ENCODE peak calls at places on chromosomes 13 and 19, in five cellular contexts. One of them, this sample, is unnamed.

GRCh38 chr19:48290341-48290922 is 20.6 kb downstream of the ZNF114 start:
- DNase-seq in uterus: peak
- DNase-seq in activated T-helper 2 cell treated with anti-CD3 and anti-CD28 coated beads, Interferon-gamma antibody, Interleukin-2, Interleukin-4, amounts not matched to agents 10 μg/mL and 5 μg/mL and 100 μg/mL, durations not matched to agents 14 hours and 24 hours and 36 hours: no peak
- DNase-seq in lung microvascular endothelial cell: no peak
- DNase-seq in HCEC 1CT: peak
- DNase-seq in this sample: no peak

GRCh38 chr19:6241680-6242079 is 38.1 kb downstream of the MLLT1 start:
- DNase-seq in uterus: no peak
- DNase-seq in activated T-helper 2 cell treated with anti-CD3 and anti-CD28 coated beads, Interferon-gamma antibody, Interleukin-2, Interleukin-4, amounts not matched to agents 10 μg/mL and 5 μg/mL and 100 μg/mL, durations not matched to agents 14 hours and 24 hours and 36 hours: no peak
- DNase-seq in HCEC 1CT: no peak
- DNase-seq in lung microvascular endothelial cell: no peak
- DNase-seq in this sample: no peak

GRCh38 chr13:30785146-30785845 is 50.0 kb downstream of the ALOX5AP start:
- DNase-seq in activated T-helper 2 cell treated with anti-CD3 and anti-CD28 coated beads, Interferon-gamma antibody, Interleukin-2, Interleukin-4, amounts not matched to agents 10 μg/mL and 5 μg/mL and 100 μg/mL, durations not matched to agents 14 hours and 24 hours and 36 hours: no peak
- DNase-seq in HCEC 1CT: no peak
- DNase-seq in lung microvascular endothelial cell: no peak
- DNase-seq in uterus: no peak
- DNase-seq in this sample: no peak

GRCh38 chr13:60627071-60627686 is 230.2 kb downstream of the TDRD3 start:
- DNase-seq in lung microvascular endothelial cell: peak
- DNase-seq in uterus: no peak
- DNase-seq in activated T-helper 2 cell treated with anti-CD3 and anti-CD28 coated beads, Interferon-gamma antibody, Interleukin-2, Interleukin-4, amounts not matched to agents 10 μg/mL and 5 μg/mL and 100 μg/mL, durations not matched to agents 14 hours and 24 hours and 36 hours: no peak
- DNase-seq in HCEC 1CT: no peak
- DNase-seq in this sample: peak

GRCh38 chr13:36752673-36753072 is 66.3 kb upstream of the RFXAP start:
- DNase-seq in lung microvascular endothelial cell: no peak
- DNase-seq in uterus: no peak
- DNase-seq in HCEC 1CT: no peak
- DNase-seq in activated T-helper 2 cell treated with anti-CD3 and anti-CD28 coated beads, Interferon-gamma antibody, Interleukin-2, Interleukin-4, amounts not matched to agents 10 μg/mL and 5 μg/mL and 100 μg/mL, durations not matched to agents 14 hours and 24 hours and 36 hours: no peak
- DNase-seq in this sample: no peak

GRCh38 chr19:10260141-10260584 is 8.1 kb downstream of the MRPL4 start:
- DNase-seq in HCEC 1CT: no peak
- DNase-seq in uterus: no peak
- DNase-seq in lung microvascular endothelial cell: no peak
- DNase-seq in activated T-helper 2 cell treated with anti-CD3 and anti-CD28 coated beads, Interferon-gamma antibody, Interleukin-2, Interleukin-4, amounts not matched to agents 10 μg/mL and 5 μg/mL and 100 μg/mL, durations not matched to agents 14 hours and 24 hours and 36 hours: no peak
- DNase-seq in this sample: no peak

GRCh38 chr19:4391701-4392543 is 8.4 kb downstream of the SH3GL1 start:
- DNase-seq in HCEC 1CT: peak
- DNase-seq in activated T-helper 2 cell treated with anti-CD3 and anti-CD28 coated beads, Interferon-gamma antibody, Interleukin-2, Interleukin-4, amounts not matched to agents 10 μg/mL and 5 μg/mL and 100 μg/mL, durations not matched to agents 14 hours and 24 hours and 36 hours: no peak
- DNase-seq in lung microvascular endothelial cell: peak
- DNase-seq in uterus: peak
- DNase-seq in this sample: no peak

GRCh38 chr13:112445411-112446271 is 69.5 kb downstream of the SPACA7 start:
- DNase-seq in activated T-helper 2 cell treated with anti-CD3 and anti-CD28 coated beads, Interferon-gamma antibody, Interleukin-2, Interleukin-4, amounts not matched to agents 10 μg/mL and 5 μg/mL and 100 μg/mL, durations not matched to agents 14 hours and 24 hours and 36 hours: no peak
- DNase-seq in lung microvascular endothelial cell: no peak
- DNase-seq in uterus: no peak
- DNase-seq in HCEC 1CT: no peak
- DNase-seq in this sample: no peak

GRCh38 chr19:31356587-31357314 is 7.5 kb upstream of the TSHZ3 start:
- DNase-seq in HCEC 1CT: no peak
- DNase-seq in uterus: no peak
- DNase-seq in lung microvascular endothelial cell: no peak
- DNase-seq in activated T-helper 2 cell treated with anti-CD3 and anti-CD28 coated beads, Interferon-gamma antibody, Interleukin-2, Interleukin-4, amounts not matched to agents 10 μg/mL and 5 μg/mL and 100 μg/mL, durations not matched to agents 14 hours and 24 hours and 36 hours: no peak
- DNase-seq in this sample: no peak

GRCh38 chr13:60986301-60986700 is 429.3 kb downstream of the PCDH20 start:
- DNase-seq in uterus: no peak
- DNase-seq in activated T-helper 2 cell treated with anti-CD3 and anti-CD28 coated beads, Interferon-gamma antibody, Interleukin-2, Interleukin-4, amounts not matched to agents 10 μg/mL and 5 μg/mL and 100 μg/mL, durations not matched to agents 14 hours and 24 hours and 36 hours: no peak
- DNase-seq in HCEC 1CT: no peak
- DNase-seq in lung microvascular endothelial cell: no peak
- DNase-seq in this sample: no peak

GRCh38 chr19:51891193-51891747 is 3.5 kb upstream of the ZNF577 start:
- DNase-seq in HCEC 1CT: no peak
- DNase-seq in activated T-helper 2 cell treated with anti-CD3 and anti-CD28 coated beads, Interferon-gamma antibody, Interleukin-2, Interleukin-4, amounts not matched to agents 10 μg/mL and 5 μg/mL and 100 μg/mL, durations not matched to agents 14 hours and 24 hours and 36 hours: no peak
- DNase-seq in uterus: no peak
- DNase-seq in lung microvascular endothelial cell: no peak
- DNase-seq in this sample: no peak

This sample was measured in KG1.